ENCODE peak calls at places on chromosome 12, in eight cellular contexts. P, M, B, U, E, R, S and H are unnamed samples. For H3K27me3, the result is how much of the 10 kb centered on the place peaks cover.

GRCh38 chr12:19369691-19370148 is 69.6 kb upstream of the AEBP2 start:
- DNase-seq in P (no peak), M (no peak), B (no peak), U (no peak), E (no peak), R (no peak), S (peak), H (no peak)

GRCh38 chr12:26658991-26659390 is 174.0 kb downstream of the ITPR2 start:
- DNase-seq in P (no peak), M (no peak), B (no peak), U (no peak), E (no peak), R (no peak), S (peak), H (no peak)

GRCh38 chr12:4119157-4119761 is 154.3 kb upstream of the CCND2 start:
- DNase-seq in P (peak), M (no peak), B (no peak), U (no peak), E (no peak), R (no peak), S (no peak), H (peak)

GRCh38 chr12:109927622-109928021 is 27.5 kb downstream of the TCHP start:
- DNase-seq in P (no peak), M (no peak), B (no peak), U (no peak), E (peak), R (peak), S (peak), H (no peak)

GRCh38 chr12:95648990-95649791 is 97.9 kb upstream of the USP44 start:
- DNase-seq in P (no peak), M (no peak), B (no peak), U (peak), E (no peak), R (peak), S (peak), H (peak)

GRCh38 chr12:39574378-39574777 is 45.2 kb downstream of the ABCD2 start:
- DNase-seq in P (no peak), M (no peak), B (no peak), U (no peak), E (no peak), R (no peak), S (no peak), H (no peak)

GRCh38 chr12:95815635-95816212 is 25.2 kb upstream of the NTN4 start:
- DNase-seq in P (no peak), M (no peak), B (no peak), U (peak), E (no peak), R (no peak), S (peak), H (no peak)

GRCh38 chr12:12941450-12942350 is 10.3 kb downstream of the GPRC5D start:
- DNase-seq in P (no peak), M (peak), B (no peak), U (no peak), E (no peak), R (no peak), S (no peak), H (no peak)

GRCh38 chr12:104222981-104223380 is 7.4 kb downstream of the TXNRD1 start:
- DNase-seq in P (no peak), M (no peak), B (no peak), U (no peak), E (no peak), R (no peak), S (no peak), H (no peak)

GRCh38 chr12:103586132-103586531 is 941 bp upstream of the STAB2 start:
- DNase-seq in P (no peak), M (no peak), B (no peak), U (no peak), E (no peak), R (no peak), S (no peak), H (no peak)

GRCh38 chr12:84814664-84815245 is 97.8 kb downstream of the SLC6A15 start:
- DNase-seq in P (no peak), M (no peak), B (no peak), U (peak), E (no peak), R (no peak), S (no peak), H (no peak)

GRCh38 chr12:33514893-33515292 is 75.3 kb upstream of the SYT10 start:
- DNase-seq in P (no peak), M (no peak), B (no peak), U (no peak), E (no peak), R (no peak), S (no peak), H (no peak)

GRCh38 chr12:120697344-120697743 is 10.4 kb downstream of the MLEC start:
- DNase-seq in P (no peak), M (no peak), B (no peak), U (no peak), E (no peak), R (no peak), S (no peak), H (no peak)

GRCh38 chr12:111155521-111155920 is 213.4 kb downstream of the PHETA1 start:
- DNase-seq in P (no peak), M (no peak), B (no peak), U (no peak), E (no peak), R (no peak), S (no peak), H (no peak)

GRCh38 chr12:20259786-20260185 is 108.6 kb upstream of the PDE3A start:
- DNase-seq in P (no peak), M (no peak), B (no peak), U (no peak), E (no peak), R (no peak), S (no peak), H (no peak)

GRCh38 chr12:2324375-2324774 is 271.6 kb downstream of the CACNA1C start:
- DNase-seq in P (no peak), M (peak), B (no peak), U (no peak), E (no peak), R (peak), S (no peak), H (no peak)

GRCh38 chr12:81147286-81147919 is 69.5 kb downstream of the ACSS3 start:
- DNase-seq in P (no peak), M (no peak), B (no peak), U (no peak), E (no peak), R (no peak), S (no peak), H (peak)

GRCh38 chr12:54549774-54550451 is 512 bp downstream of the PDE1B start:
- DNase-seq in P (no peak), M (no peak), B (no peak), U (peak), E (no peak), R (peak), S (peak), H (no peak)

GRCh38 chr12:25800101-25800500 is 158.4 kb upstream of the RASSF8 start:
- DNase-seq in P (no peak), M (no peak), B (no peak), U (no peak), E (no peak), R (no peak), S (peak), H (no peak)

GRCh38 chr12:109270494-109270893 is 38.6 kb downstream of the FOXN4 start:
- DNase-seq in P (no peak), M (no peak), B (no peak), U (no peak), E (no peak), R (no peak), S (no peak), H (no peak)

GRCh38 chr12:9762369-9762768 is 1.7 kb upstream of the CD69 start:
- DNase-seq in P (no peak), M (no peak), B (no peak), U (no peak), E (no peak), R (no peak), S (no peak), H (no peak)
- H3K27me3 ChIP-seq in P (under half), M (under half), B (under half), U (under half), E (under half), R (under half), S (under half), H (under half)

DNA sequence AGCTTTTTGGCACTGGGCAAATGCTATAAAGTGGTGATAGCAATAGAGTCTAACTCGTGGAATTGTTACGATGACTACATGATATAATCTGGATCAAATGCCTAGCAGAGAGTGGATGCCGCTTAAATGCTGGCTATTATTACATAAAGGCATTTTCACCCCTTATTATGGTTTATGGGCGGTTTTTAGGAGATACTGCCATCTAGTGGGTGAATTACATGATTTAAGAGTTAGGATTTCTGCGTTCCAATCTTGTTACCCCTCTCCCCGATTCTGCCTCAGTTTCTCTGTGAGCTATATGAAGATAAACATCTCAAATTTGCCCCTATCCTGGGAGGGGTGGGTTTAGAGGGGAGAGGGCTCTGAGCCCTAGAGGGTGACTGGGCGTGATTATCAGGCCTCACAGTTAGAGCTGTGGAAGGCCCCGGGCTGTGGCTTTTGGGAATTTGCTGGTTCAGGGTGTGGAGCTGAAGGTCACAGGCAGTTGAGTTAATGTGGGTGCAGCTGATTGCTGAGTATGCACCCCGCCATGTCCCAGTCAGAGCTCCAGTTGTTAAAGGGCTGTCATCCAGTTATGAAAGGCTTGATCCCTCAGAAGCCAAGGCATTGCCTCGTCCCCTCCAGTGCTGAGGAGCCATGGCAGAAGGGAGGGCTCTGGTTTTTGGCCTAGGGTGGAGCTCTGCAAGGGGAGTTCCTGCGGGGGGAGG is 14.4 kb downstream of the CLSTN3 start:
- DNase-seq in P (no peak), M (no peak), B (no peak), U (no peak), E (no peak), R (no peak), S (peak), H (peak)
- TF ChIP-seq CTCF in P (no peak), M (peak), B (peak), U (peak), E (peak), R (peak), S (peak), H (peak)

DNA sequence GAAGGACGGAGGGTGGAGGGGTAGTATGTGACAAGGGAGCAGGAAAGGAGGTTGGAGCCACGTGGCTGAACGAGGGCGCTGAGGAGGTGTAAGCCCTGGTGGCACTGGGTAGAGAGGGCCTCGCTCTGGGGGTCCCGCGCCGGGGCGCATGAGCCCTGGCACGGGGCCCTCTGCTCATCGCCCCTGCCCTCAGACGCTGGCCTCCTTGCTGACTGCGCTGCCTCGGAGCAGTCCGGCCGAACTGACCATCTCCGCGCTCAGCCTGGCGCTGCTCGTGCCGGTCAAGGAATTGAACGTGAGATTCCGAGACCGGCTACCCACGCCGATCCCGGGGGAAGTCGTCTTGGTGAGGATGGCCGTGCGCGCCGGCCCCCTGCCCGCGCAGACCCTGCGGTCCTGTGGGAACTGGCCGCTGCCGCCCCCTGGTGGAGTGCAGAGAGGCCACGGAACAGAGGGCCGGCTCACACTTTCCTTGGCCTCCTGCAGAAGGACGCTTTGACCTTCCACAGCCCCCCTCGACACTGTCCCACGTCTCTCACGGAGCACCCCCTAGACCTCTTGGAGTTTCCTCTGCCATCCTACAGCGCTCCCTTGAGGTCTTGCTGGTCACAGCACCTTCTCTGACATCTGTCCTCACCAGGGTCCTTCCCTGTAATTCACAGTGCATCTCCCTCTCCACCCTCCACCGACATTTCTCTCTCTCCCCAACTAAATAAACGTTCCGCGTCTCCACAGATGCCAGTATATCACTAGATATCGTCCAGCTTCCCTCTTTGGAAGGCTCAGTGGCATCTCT is 10.5 kb downstream of the ARHGEF25 start:
- DNase-seq in P (peak), M (peak), B (no peak), U (no peak), E (no peak), R (peak), S (peak), H (peak)
- H3K27me3 ChIP-seq in P (under half), M (under half), B (half or more), U (under half), E (under half), R (under half), S (half or more), H (under half)

DNA sequence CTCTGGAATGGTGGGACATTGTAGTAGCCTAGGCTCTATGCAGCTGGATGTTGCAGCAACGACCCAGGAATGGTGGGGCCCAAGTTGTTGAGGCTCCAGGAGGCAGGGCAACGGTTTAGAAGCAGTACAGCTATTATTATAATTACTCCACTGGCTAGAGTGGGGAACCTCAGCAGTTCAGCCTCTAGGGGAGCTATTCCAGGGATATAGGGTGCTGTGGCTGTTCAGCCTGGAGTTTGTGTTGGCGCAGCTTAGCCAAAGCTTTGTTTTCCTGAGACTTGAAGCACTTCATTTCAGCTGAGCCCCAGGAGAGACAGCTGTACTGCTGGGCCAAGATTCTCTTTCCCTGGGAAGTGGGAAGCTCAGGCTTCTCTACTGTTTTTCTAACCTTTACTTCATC is 1023.0 kb upstream of the ATXN7L3B start:
- DNase-seq in P (no peak), M (no peak), B (no peak), U (no peak), E (no peak), R (no peak), S (no peak), H (no peak)
- TF ChIP-seq CTCF in P (no peak), M (no peak), B (no peak), U (no peak), E (no peak), R (no peak), S (no peak), H (peak)

GRCh38 chr12:107903377-107904061 is 129.0 kb downstream of the ASCL4 start:
- DNase-seq in P (peak), M (peak), B (no peak), U (peak), E (peak), R (peak), S (peak), H (peak)
- H3K27me3 ChIP-seq in P (under half), M (under half), B (under half), U (under half), E (under half), R (under half), S (under half), H (under half)

GRCh38 chr12:101792046-101792931 is 38.5 kb downstream of the GNPTAB start:
- DNase-seq in P (no peak), M (no peak), B (no peak), U (no peak), E (no peak), R (no peak), S (no peak), H (peak)
- TF ChIP-seq CTCF in P (no peak), M (peak), B (no peak), U (peak), E (no peak), R (peak), S (peak), H (peak)

DNA sequence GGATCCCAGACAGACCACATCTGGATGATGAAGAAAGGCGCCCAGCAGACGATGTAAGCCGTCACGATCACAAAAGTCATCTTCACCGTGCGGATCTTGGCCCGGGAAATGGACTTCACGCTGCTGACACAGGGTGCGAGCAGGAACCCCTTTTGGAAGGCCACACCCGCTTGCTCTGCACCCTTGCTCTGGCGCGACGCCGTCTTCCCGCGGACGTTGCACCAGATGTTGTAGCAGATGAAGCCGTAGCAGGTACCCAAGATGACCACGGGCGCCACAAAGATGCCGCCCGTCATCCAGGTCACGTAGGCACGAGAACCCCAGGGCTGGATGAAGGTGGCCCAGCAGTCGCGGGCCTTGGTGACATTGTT is 1.1 kb downstream of the AVPR1A start:
- DNase-seq in P (no peak), M (no peak), B (no peak), U (no peak), E (no peak), R (no peak), S (no peak), H (no peak)
- H3K27me3 ChIP-seq in P (under half), M (under half), B (under half), U (under half), E (under half), R (under half), S (half or more), H (under half)

DNA sequence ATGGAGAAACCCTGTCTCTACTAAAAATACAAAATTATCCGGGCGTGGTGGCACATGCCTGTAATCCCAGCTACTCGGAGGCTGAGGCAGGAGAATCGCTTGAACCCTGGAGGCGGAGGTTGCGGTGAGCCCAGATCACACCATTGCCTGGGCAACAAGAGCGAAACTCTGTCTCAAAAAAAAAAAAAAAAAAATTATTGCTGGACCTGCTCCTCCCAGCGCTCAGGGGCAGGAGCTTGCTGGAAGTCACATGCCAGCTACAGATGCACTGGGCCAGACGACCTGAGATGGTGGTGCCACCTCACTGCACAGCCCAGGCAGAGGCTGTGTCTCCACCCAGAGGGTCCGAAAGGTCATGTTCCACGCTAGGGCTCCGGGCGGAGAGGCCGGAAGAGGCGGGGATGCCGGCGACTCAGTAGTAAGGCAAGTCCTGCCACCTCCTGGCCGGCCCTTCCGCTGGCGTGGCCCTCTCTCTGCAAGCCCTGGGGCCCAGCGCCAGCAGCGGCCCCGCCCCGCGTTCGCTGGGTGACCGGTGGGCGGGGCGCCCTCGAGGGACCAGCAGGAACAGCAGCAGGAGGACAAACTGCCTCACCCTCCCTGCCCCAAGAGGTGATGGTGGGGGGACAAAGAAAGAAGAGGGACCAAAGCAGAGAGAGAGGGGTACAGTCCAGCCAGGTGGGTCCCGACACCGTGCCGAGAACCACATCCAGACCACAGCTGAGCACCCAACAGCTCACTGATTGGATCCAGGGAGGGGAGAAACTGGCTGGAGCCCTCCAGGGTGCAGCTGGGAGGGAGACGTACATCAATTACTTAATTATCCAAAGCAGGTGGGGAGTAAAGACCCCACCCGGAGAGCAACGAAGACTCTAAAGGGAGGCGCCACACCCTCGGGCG is 3.6 kb upstream of the RHOF start:
- DNase-seq in P (peak), M (peak), B (no peak), U (peak), E (peak), R (peak), S (peak), H (peak)
- TF ChIP-seq CTCF in P (peak), M (peak), B (no peak), U (peak), E (peak), R (peak), S (peak), H (peak)

GRCh38 chr12:114913871-114914801 is 230.2 kb upstream of the TBX3 start:
- DNase-seq in P (no peak), M (peak), B (no peak), U (peak), E (no peak), R (no peak), S (no peak), H (no peak)
- H3K27me3 ChIP-seq in P (under half), M (under half), B (under half), U (under half), E (under half), R (under half), S (under half), H (under half)